ENCODE peak calls at places on chromosome 6, in eight cellular contexts. R is Calu3; F is brain microvascular endothelial cell; Y is amniotic stem cell; Z is activated CD8-positive, alpha-beta memory T cell treated with anti-CD3 and anti-CD28 coated beads for 24 hours; B is mammary epithelial cell; E is uterus; N is activated CD4-positive, alpha-beta memory T cell treated with anti-CD3 and anti-CD28 coated beads, Interleukin-2, amount 10 ng/mL, durations not matched to agents 7 days and 5 days. T is an unnamed sample.

GRCh38 chr6:98831057-98832031 is 3.0 kb upstream of the POU3F2 start:
- DNase-seq in Z (peak), B (no peak), N (no peak), R (no peak), E (no peak), Y (no peak), F (no peak), T (peak)

GRCh38 chr6:135418040-135418439 is 79.5 kb downstream of the AHI1 start:
- DNase-seq in N (no peak), F (no peak), R (no peak), B (no peak), Z (no peak), Y (no peak), E (no peak), T (no peak)

GRCh38 chr6:73743556-73743955 is 47.6 kb downstream of the CD109 start:
- DNase-seq in R (no peak), Y (no peak), F (no peak), Z (no peak), N (no peak), E (no peak), B (no peak), T (no peak)

GRCh38 chr6:134508862-134509498 is 191.1 kb upstream of the SGK1 start:
- DNase-seq in Z (no peak), N (no peak), B (peak), Y (no peak), E (no peak), F (no peak), R (no peak), T (no peak)

GRCh38 chr6:122392564-122393338 is 6.7 kb upstream of the HSF2 start:
- DNase-seq in N (no peak), B (no peak), F (no peak), E (no peak), Y (no peak), Z (no peak), R (no peak), T (no peak)

GRCh38 chr6:145836170-145836569 is 21.6 kb upstream of the FBXO30 start:
- DNase-seq in E (no peak), F (peak), Y (no peak), B (peak), N (no peak), Z (no peak), R (no peak), T (no peak)

GRCh38 chr6:131995924-131996323 is 44.8 kb upstream of the CCN2 start:
- DNase-seq in Y (peak), R (no peak), B (peak), F (peak), Z (no peak), N (no peak), E (no peak), T (no peak)

GRCh38 chr6:1136415-1136774 is 175.5 kb upstream of the FOXQ1 start:
- DNase-seq in E (no peak), Z (no peak), R (no peak), F (peak), B (peak), N (no peak), Y (no peak), T (peak)

GRCh38 chr6:107740496-107741190 is 83.5 kb downstream of the SCML4 start:
- DNase-seq in N (peak), F (no peak), R (no peak), Z (no peak), Y (no peak), B (no peak), E (no peak), T (no peak)

GRCh38 chr6:42199106-42199981 is 4.6 kb upstream of the GUCA1B start:
- DNase-seq in F (peak), Y (no peak), Z (no peak), E (peak), R (no peak), B (peak), N (no peak), T (no peak)

GRCh38 chr6:167668754-167669552 is 157.8 kb upstream of the AFDN start:
- DNase-seq in B (no peak), N (no peak), Y (no peak), R (no peak), E (no peak), Z (no peak), F (no peak), T (no peak)

GRCh38 chr6:93036835-93037234 is 382.5 kb downstream of the EPHA7 start:
- DNase-seq in F (peak), E (no peak), Z (no peak), R (no peak), Y (no peak), N (no peak), B (no peak), T (no peak)

GRCh38 chr6:45640081-45640491 is 262.4 kb upstream of the SUPT3H start:
- DNase-seq in Z (no peak), Y (no peak), R (no peak), F (no peak), B (peak), N (no peak), E (no peak), T (no peak)

GRCh38 chr6:13457577-13457976 is 29.8 kb downstream of the GFOD1 start:
- DNase-seq in B (peak), Z (peak), F (no peak), Y (no peak), E (no peak), R (no peak), N (no peak), T (no peak)

GRCh38 chr6:83872386-83873118 is 13.1 kb downstream of the CYB5R4 start:
- DNase-seq in Y (no peak), B (no peak), E (no peak), N (no peak), R (no peak), Z (no peak), F (no peak), T (no peak)

GRCh38 chr6:159984268-159984786 is 15.4 kb downstream of the IGF2R start:
- DNase-seq in N (no peak), Z (no peak), R (no peak), Y (no peak), F (peak), E (no peak), B (peak), T (no peak)

GRCh38 chr6:82419088-82419720 is 55.6 kb downstream of the TPBG start:
- DNase-seq in E (no peak), R (no peak), F (no peak), N (no peak), Z (no peak), Y (no peak), B (no peak), T (no peak)

GRCh38 chr6:142331075-142331551 is 29.3 kb downstream of the ADGRG6 start:
- DNase-seq in Y (no peak), Z (no peak), B (peak), E (no peak), F (peak), R (no peak), N (no peak), T (no peak)

GRCh38 chr6:87826376-87826775 is 124.3 kb upstream of the AKIRIN2 start:
- DNase-seq in E (no peak), B (no peak), Z (no peak), R (no peak), F (no peak), Y (no peak), N (no peak), T (no peak)

GRCh38 chr6:1023229-1023628 is 288.7 kb upstream of the FOXQ1 start:
- DNase-seq in F (no peak), N (no peak), Y (no peak), E (no peak), B (no peak), Z (no peak), R (no peak), T (no peak)

GRCh38 chr6:167795874-167796667 is 30.6 kb upstream of the AFDN start:
- DNase-seq in B (no peak), F (no peak), E (no peak), R (peak), Y (no peak), Z (peak), N (no peak), T (no peak)